ENCODE peak calls at places on chromosomes 16 and 17, in six cellular contexts. D, O, T, M, U and E are unnamed samples.

GRCh38 chr16:68961778-68962402 is 118.6 kb downstream of the TANGO6 start:
- DNase-seq in D (peak; percentile 18), O (no peak), T (no peak), M (no peak), U (no peak), E (no peak)

GRCh38 chr17:63675607-63676539 is 24.1 kb downstream of the LIMD2 start:
- DNase-seq in D (peak; percentile 90), O (peak; percentile 92), T (no peak), M (no peak), U (peak; percentile 48), E (no peak)

GRCh38 chr17:42779942-42780815 is at the start of gene WNK4:
- DNase-seq in D (peak; percentile 47), O (peak; percentile 54), T (no peak), M (no peak), U (peak; percentile 20), E (no peak)

GRCh38 chr17:79845601-79845949 is 6.3 kb upstream of the CBX4 start:
- DNase-seq in D (peak; percentile 32), O (peak; percentile 69), T (no peak), M (no peak), U (no peak), E (no peak)

GRCh38 chr16:55102077-55102476 is 171.4 kb downstream of the IRX5 start:
- DNase-seq in D (no peak), O (no peak), T (no peak), M (no peak), U (no peak), E (no peak)

GRCh38 chr17:18976201-18976600 is 24.2 kb downstream of the SLC5A10 start:
- DNase-seq in D (no peak), O (peak; percentile 2), T (no peak), M (no peak), U (no peak), E (no peak)

GRCh38 chr17:31967643-31968042 is 30.8 kb downstream of the SUZ12 start:
- DNase-seq in D (no peak), O (no peak), T (no peak), M (no peak), U (no peak), E (no peak)

GRCh38 chr17:27649929-27650328 is 18.9 kb downstream of the LGALS9 start:
- DNase-seq in D (no peak), O (peak; percentile 76), T (no peak), M (no peak), U (no peak), E (no peak)

GRCh38 chr17:36544049-36544319 is 735 bp upstream of the GGNBP2 start:
- DNase-seq in D (peak; percentile 67), O (no peak), T (no peak), M (no peak), U (peak; percentile 52), E (no peak)

GRCh38 chr16:63613701-63614100 is 1508.2 kb downstream of the CDH11 start:
- DNase-seq in D (no peak), O (no peak), T (no peak), M (no peak), U (no peak), E (no peak)

GRCh38 chr16:12833939-12834338 is 30.3 kb upstream of the CPPED1 start:
- DNase-seq in D (peak; percentile 11), O (no peak), T (no peak), M (no peak), U (no peak), E (no peak)

GRCh38 chr16:79653337-79654000 is 52.9 kb upstream of the MAF start:
- DNase-seq in D (no peak), O (peak; percentile 85), T (no peak), M (peak; percentile 64), U (peak; percentile 35), E (no peak)

GRCh38 chr16:11205754-11206459 is 50.1 kb downstream of the SOCS1 start:
- DNase-seq in D (peak; percentile 22), O (no peak), T (no peak), M (no peak), U (peak; percentile 35), E (no peak)

GRCh38 chr17:35138218-35138617 is 3.9 kb downstream of the NLE1 start:
- DNase-seq in D (no peak), O (no peak), T (no peak), M (no peak), U (no peak), E (no peak)

GRCh38 chr17:34979650-34980352 is 511 bp upstream of the LIG3 start:
- DNase-seq in D (peak; percentile 46), O (no peak), T (no peak), M (peak; percentile 10), U (no peak), E (no peak)

GRCh38 chr17:49898547-49899490 is 51.0 kb upstream of the TAC4 start:
- DNase-seq in D (no peak), O (no peak), T (no peak), M (no peak), U (no peak), E (peak; percentile 72)

GRCh38 chr17:15271731-15272130 is 6.6 kb upstream of the PMP22 start:
- DNase-seq in D (peak; percentile 71), O (no peak), T (no peak), M (no peak), U (no peak), E (no peak)

GRCh38 chr17:55705847-55706246 is 16.8 kb downstream of the TMEM100 start:
- DNase-seq in D (no peak), O (no peak), T (no peak), M (peak; percentile 5), U (no peak), E (no peak)

GRCh38 chr17:5050281-5050680 is 15.1 kb upstream of the SLC52A1 start:
- DNase-seq in D (peak; percentile 57), O (no peak), T (no peak), M (no peak), U (peak; percentile 79), E (no peak)

GRCh38 chr17:62720126-62720850 is 87.8 kb downstream of the MARCHF10 start:
- DNase-seq in D (no peak), O (no peak), T (no peak), M (no peak), U (no peak), E (no peak)

GRCh38 chr17:45135978-45136791 is 698 bp downstream of the ACBD4 start:
- DNase-seq in D (no peak), O (peak; percentile 61), T (no peak), M (no peak), U (no peak), E (no peak)

GRCh38 chr16:70676571-70677498 is 9.0 kb downstream of the MTSS2 start:
- DNase-seq in D (no peak), O (peak; percentile 51), T (no peak), M (no peak), U (peak; percentile 55), E (no peak)